ENCODE peak calls at places on chromosome 22, in seven cellular contexts. One of them, this sample, is unnamed.

GRCh38 chr22:23285734-23286133 is 105.4 kb downstream of the BCR start:
- DNase-seq in transverse colon: no peak
- DNase-seq in effector memory CD4-positive, alpha-beta T cell: no peak
- DNase-seq in ovary: no peak
- DNase-seq in cardiac fibroblast: peak; percentile 27
- DNase-seq in H1: no peak
- DNase-seq in astrocyte of the cerebellum: no peak
- DNase-seq in this sample: no peak

GRCh38 chr22:31093090-31093850 is 12.2 kb downstream of the SMTN start:
- DNase-seq in astrocyte of the cerebellum: no peak
- DNase-seq in ovary: peak; percentile 60
- DNase-seq in transverse colon: peak; percentile 59
- DNase-seq in effector memory CD4-positive, alpha-beta T cell: no peak
- DNase-seq in cardiac fibroblast: no peak
- DNase-seq in H1: no peak
- DNase-seq in this sample: no peak

GRCh38 chr22:22710719-22711531 is 66.5 kb downstream of the GGTLC2 start:
- DNase-seq in H1: no peak
- DNase-seq in transverse colon: peak; percentile 77
- DNase-seq in cardiac fibroblast: peak; percentile 51
- DNase-seq in ovary: peak; percentile 57
- DNase-seq in astrocyte of the cerebellum: no peak
- DNase-seq in effector memory CD4-positive, alpha-beta T cell: peak; percentile 70
- DNase-seq in this sample: peak; percentile 24

GRCh38 chr22:49632199-49633009 is 195.3 kb downstream of the BRD1 start:
- DNase-seq in astrocyte of the cerebellum: peak; percentile 12
- DNase-seq in ovary: peak; percentile 61
- DNase-seq in H1: peak; percentile 39
- DNase-seq in effector memory CD4-positive, alpha-beta T cell: no peak
- DNase-seq in transverse colon: peak; percentile 37
- DNase-seq in cardiac fibroblast: peak; percentile 52
- DNase-seq in this sample: no peak

GRCh38 chr22:44430716-44431115 is 67.3 kb downstream of the RTL6 start:
- DNase-seq in effector memory CD4-positive, alpha-beta T cell: no peak
- DNase-seq in ovary: no peak
- DNase-seq in astrocyte of the cerebellum: no peak
- DNase-seq in transverse colon: no peak
- DNase-seq in H1: no peak
- DNase-seq in cardiac fibroblast: no peak
- DNase-seq in this sample: no peak

GRCh38 chr22:43289551-43289963 is 53.6 kb downstream of the SCUBE1 start:
- DNase-seq in astrocyte of the cerebellum: no peak
- DNase-seq in cardiac fibroblast: no peak
- DNase-seq in effector memory CD4-positive, alpha-beta T cell: no peak
- DNase-seq in H1: no peak
- DNase-seq in ovary: peak; percentile 46
- DNase-seq in transverse colon: no peak
- DNase-seq in this sample: no peak

GRCh38 chr22:45163074-45163416 is 680 bp upstream of the NUP50 start:
- DNase-seq in transverse colon: peak; percentile 26
- DNase-seq in astrocyte of the cerebellum: no peak
- DNase-seq in cardiac fibroblast: peak; percentile 56
- DNase-seq in H1: no peak
- DNase-seq in ovary: no peak
- DNase-seq in effector memory CD4-positive, alpha-beta T cell: no peak
- DNase-seq in this sample: no peak

GRCh38 chr22:25334091-25334490 is 114.7 kb downstream of the CRYBB2 start:
- DNase-seq in ovary: no peak
- DNase-seq in astrocyte of the cerebellum: no peak
- DNase-seq in H1: no peak
- DNase-seq in cardiac fibroblast: peak; percentile 21
- DNase-seq in effector memory CD4-positive, alpha-beta T cell: no peak
- DNase-seq in transverse colon: peak; percentile 64
- DNase-seq in this sample: peak; percentile 53

GRCh38 chr22:23183107-23183698 is 2.9 kb downstream of the BCR start:
- DNase-seq in cardiac fibroblast: peak; percentile 74
- DNase-seq in astrocyte of the cerebellum: peak; percentile 36
- DNase-seq in ovary: peak; percentile 51
- DNase-seq in transverse colon: peak; percentile 52
- DNase-seq in H1: peak; percentile 39
- DNase-seq in effector memory CD4-positive, alpha-beta T cell: no peak
- DNase-seq in this sample: peak; percentile 34

GRCh38 chr22:30572840-30573593 is 1.4 kb downstream of the GAL3ST1 start:
- DNase-seq in ovary: no peak
- DNase-seq in effector memory CD4-positive, alpha-beta T cell: no peak
- DNase-seq in astrocyte of the cerebellum: no peak
- DNase-seq in cardiac fibroblast: no peak
- DNase-seq in H1: no peak
- DNase-seq in transverse colon: peak; percentile 66
- DNase-seq in this sample: no peak

GRCh38 chr22:44260216-44261035 is 52.3 kb downstream of the SHISAL1 start:
- DNase-seq in astrocyte of the cerebellum: no peak
- DNase-seq in cardiac fibroblast: no peak
- DNase-seq in transverse colon: no peak
- DNase-seq in effector memory CD4-positive, alpha-beta T cell: no peak
- DNase-seq in ovary: peak; percentile 3
- DNase-seq in H1: no peak
- DNase-seq in this sample: no peak

GRCh38 chr22:35299217-35299716 is 427 bp upstream of the TOM1 start:
- DNase-seq in astrocyte of the cerebellum: no peak
- DNase-seq in ovary: no peak
- DNase-seq in effector memory CD4-positive, alpha-beta T cell: no peak
- DNase-seq in transverse colon: no peak
- DNase-seq in H1: no peak
- DNase-seq in cardiac fibroblast: peak; percentile 16
- DNase-seq in this sample: no peak

GRCh38 chr22:35376728-35377472 is 4.0 kb upstream of the HMOX1 start:
- DNase-seq in effector memory CD4-positive, alpha-beta T cell: no peak
- DNase-seq in ovary: peak; percentile 98
- DNase-seq in H1: peak; percentile 94
- DNase-seq in cardiac fibroblast: peak; percentile 99
- DNase-seq in transverse colon: peak; percentile 94
- DNase-seq in astrocyte of the cerebellum: peak; percentile 95
- DNase-seq in this sample: peak; percentile 69

GRCh38 chr22:32815943-32816342 is 14.4 kb downstream of the TIMP3 start:
- DNase-seq in ovary: no peak
- DNase-seq in transverse colon: no peak
- DNase-seq in cardiac fibroblast: no peak
- DNase-seq in H1: no peak
- DNase-seq in effector memory CD4-positive, alpha-beta T cell: no peak
- DNase-seq in astrocyte of the cerebellum: no peak
- DNase-seq in this sample: no peak

GRCh38 chr22:32531955-32532818 is 57.6 kb downstream of the FBXO7 start:
- DNase-seq in cardiac fibroblast: peak; percentile 84
- DNase-seq in ovary: peak; percentile 42
- DNase-seq in astrocyte of the cerebellum: no peak
- DNase-seq in transverse colon: peak; percentile 51
- DNase-seq in effector memory CD4-positive, alpha-beta T cell: no peak
- DNase-seq in H1: peak; percentile 62
- DNase-seq in this sample: no peak

GRCh38 chr22:49587421-49587820 is 240.3 kb downstream of the BRD1 start:
- DNase-seq in transverse colon: peak; percentile 1
- DNase-seq in cardiac fibroblast: no peak
- DNase-seq in H1: no peak
- DNase-seq in astrocyte of the cerebellum: no peak
- DNase-seq in effector memory CD4-positive, alpha-beta T cell: no peak
- DNase-seq in ovary: no peak
- DNase-seq in this sample: no peak

GRCh38 chr22:24841261-24841660 is 35.2 kb downstream of the SGSM1 start:
- DNase-seq in ovary: no peak
- DNase-seq in H1: no peak
- DNase-seq in effector memory CD4-positive, alpha-beta T cell: no peak
- DNase-seq in astrocyte of the cerebellum: no peak
- DNase-seq in transverse colon: peak; percentile 26
- DNase-seq in cardiac fibroblast: no peak
- DNase-seq in this sample: no peak

GRCh38 chr22:24503137-24503850 is 8.2 kb downstream of the UPB1 start:
- DNase-seq in ovary: peak; percentile 51
- DNase-seq in transverse colon: peak; percentile 61
- DNase-seq in effector memory CD4-positive, alpha-beta T cell: peak; percentile 35
- DNase-seq in H1: no peak
- DNase-seq in astrocyte of the cerebellum: peak; percentile 33
- DNase-seq in cardiac fibroblast: peak; percentile 68
- DNase-seq in this sample: peak; percentile 44

GRCh38 chr22:23380230-23380573 is 199.9 kb downstream of the IGLL1 start:
- DNase-seq in astrocyte of the cerebellum: no peak
- DNase-seq in H1: no peak
- DNase-seq in ovary: no peak
- DNase-seq in transverse colon: no peak
- DNase-seq in effector memory CD4-positive, alpha-beta T cell: no peak
- DNase-seq in cardiac fibroblast: no peak
- DNase-seq in this sample: no peak

GRCh38 chr22:11066458-11067285 is 4461.3 kb upstream of the OR11H1 start:
- DNase-seq in H1: no peak
- DNase-seq in transverse colon: no peak
- DNase-seq in effector memory CD4-positive, alpha-beta T cell: no peak
- DNase-seq in astrocyte of the cerebellum: no peak
- DNase-seq in cardiac fibroblast: no peak
- DNase-seq in ovary: peak; percentile 28
- DNase-seq in this sample: no peak

GRCh38 chr22:23305321-23305910 is 125.1 kb downstream of the BCR start:
- DNase-seq in effector memory CD4-positive, alpha-beta T cell: no peak
- DNase-seq in astrocyte of the cerebellum: peak; percentile 16
- DNase-seq in cardiac fibroblast: peak; percentile 72
- DNase-seq in ovary: peak; percentile 50
- DNase-seq in transverse colon: no peak
- DNase-seq in H1: no peak
- DNase-seq in this sample: no peak

GRCh38 chr22:30287626-30288413 is 1.5 kb downstream of the CASTOR1 start:
- DNase-seq in ovary: peak; percentile 91
- DNase-seq in cardiac fibroblast: peak; percentile 97
- DNase-seq in transverse colon: peak; percentile 90
- DNase-seq in H1: peak; percentile 87
- DNase-seq in astrocyte of the cerebellum: peak; percentile 87
- DNase-seq in effector memory CD4-positive, alpha-beta T cell: peak; percentile 78
- DNase-seq in this sample: peak; percentile 91

DNA sequence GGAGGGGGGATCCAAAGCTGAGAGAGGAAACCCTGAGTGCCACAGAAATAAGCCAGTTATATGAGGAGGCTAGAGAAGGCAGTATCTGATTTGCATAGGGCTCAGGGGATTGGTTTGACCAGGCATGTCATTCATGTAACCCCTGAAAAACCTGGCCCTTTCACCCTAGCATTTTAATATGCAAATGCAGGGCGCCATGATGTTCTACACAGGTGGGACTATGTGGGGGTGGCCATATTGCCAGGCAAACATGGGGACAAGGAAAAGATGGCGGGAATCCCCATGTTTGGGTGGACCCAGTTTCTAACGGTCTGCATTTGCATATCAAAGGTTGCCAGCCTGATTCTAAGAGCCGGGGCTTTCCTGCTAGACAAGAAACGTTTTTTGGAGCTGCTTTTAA is 27.2 kb downstream of the CSF2RB start:
- DNase-seq in effector memory CD4-positive, alpha-beta T cell: no peak
- DNase-seq in cardiac fibroblast: no peak
- DNase-seq in transverse colon: peak; percentile 34
- DNase-seq in ovary: no peak
- DNase-seq in H1: no peak
- DNase-seq in astrocyte of the cerebellum: no peak
- DNase-seq in this sample: no peak
- H3K4me3 ChIP-seq in effector memory CD4-positive, alpha-beta T cell: no peak overlapping the region
- H3K4me3 ChIP-seq in cardiac fibroblast: no peak overlapping the region
- H3K4me3 ChIP-seq in transverse colon: no peak overlapping the region
- H3K4me3 ChIP-seq in ovary: no peak overlapping the region
- H3K4me3 ChIP-seq in H1: no peak overlapping the region
- H3K4me3 ChIP-seq in astrocyte of the cerebellum: no peak overlapping the region
- H3K4me3 ChIP-seq in this sample: no peak overlapping the region

GRCh38 chr22:40107756-40108437 is 69.8 kb upstream of the TNRC6B start:
- DNase-seq in transverse colon: peak; percentile 12
- DNase-seq in cardiac fibroblast: peak; percentile 47
- DNase-seq in ovary: no peak
- DNase-seq in astrocyte of the cerebellum: no peak
- DNase-seq in effector memory CD4-positive, alpha-beta T cell: no peak
- DNase-seq in H1: no peak
- DNase-seq in this sample: no peak
- H3K4me3 ChIP-seq in transverse colon: peak overlapping the region; percentile 31
- H3K4me3 ChIP-seq in cardiac fibroblast: no peak overlapping the region
- H3K4me3 ChIP-seq in ovary: peak overlapping the region; percentile 0
- H3K4me3 ChIP-seq in astrocyte of the cerebellum: no peak overlapping the region
- H3K4me3 ChIP-seq in effector memory CD4-positive, alpha-beta T cell: peak overlapping the region; percentile 45
- H3K4me3 ChIP-seq in H1: no peak overlapping the region
- H3K4me3 ChIP-seq in this sample: peak overlapping the region; percentile 5

GRCh38 chr22:40594924-40595323 is 41.6 kb downstream of the MRTFA start:
- DNase-seq in effector memory CD4-positive, alpha-beta T cell: no peak
- DNase-seq in transverse colon: no peak
- DNase-seq in H1: no peak
- DNase-seq in ovary: no peak
- DNase-seq in astrocyte of the cerebellum: no peak
- DNase-seq in cardiac fibroblast: no peak
- DNase-seq in this sample: no peak
- H3K4me3 ChIP-seq in effector memory CD4-positive, alpha-beta T cell: no peak overlapping the region
- H3K4me3 ChIP-seq in transverse colon: no peak overlapping the region
- H3K4me3 ChIP-seq in H1: no peak overlapping the region
- H3K4me3 ChIP-seq in ovary: no peak overlapping the region
- H3K4me3 ChIP-seq in astrocyte of the cerebellum: no peak overlapping the region
- H3K4me3 ChIP-seq in cardiac fibroblast: no peak overlapping the region
- H3K4me3 ChIP-seq in this sample: no peak overlapping the region

GRCh38 chr22:28882878-28883656 is at the start of gene ZNRF3:
- DNase-seq in effector memory CD4-positive, alpha-beta T cell: peak; percentile 87
- DNase-seq in cardiac fibroblast: peak; percentile 97
- DNase-seq in transverse colon: peak; percentile 95
- DNase-seq in H1: peak; percentile 79
- DNase-seq in ovary: peak; percentile 94
- DNase-seq in astrocyte of the cerebellum: peak; percentile 78
- DNase-seq in this sample: peak; percentile 85

GRCh38 chr22:28885939-28886338 is 2.6 kb downstream of the ZNRF3 start:
- DNase-seq in cardiac fibroblast: no peak
- DNase-seq in effector memory CD4-positive, alpha-beta T cell: no peak
- DNase-seq in ovary: no peak
- DNase-seq in astrocyte of the cerebellum: no peak
- DNase-seq in H1: no peak
- DNase-seq in transverse colon: peak; percentile 49
- DNase-seq in this sample: no peak

GRCh38 chr22:28883917-28884753 is 763 bp downstream of the ZNRF3 start:
- DNase-seq in cardiac fibroblast: peak; percentile 50
- DNase-seq in astrocyte of the cerebellum: no peak
- DNase-seq in effector memory CD4-positive, alpha-beta T cell: peak; percentile 16
- DNase-seq in H1: no peak
- DNase-seq in transverse colon: peak; percentile 42
- DNase-seq in ovary: peak; percentile 55
- DNase-seq in this sample: no peak

GRCh38 chr22:28883657-28883916 is 215 bp downstream of the ZNRF3 start:
- DNase-seq in ovary: no peak
- DNase-seq in transverse colon: no peak
- DNase-seq in effector memory CD4-positive, alpha-beta T cell: no peak
- DNase-seq in cardiac fibroblast: no peak
- DNase-seq in astrocyte of the cerebellum: no peak
- DNase-seq in H1: no peak
- DNase-seq in this sample: no peak

DNA sequence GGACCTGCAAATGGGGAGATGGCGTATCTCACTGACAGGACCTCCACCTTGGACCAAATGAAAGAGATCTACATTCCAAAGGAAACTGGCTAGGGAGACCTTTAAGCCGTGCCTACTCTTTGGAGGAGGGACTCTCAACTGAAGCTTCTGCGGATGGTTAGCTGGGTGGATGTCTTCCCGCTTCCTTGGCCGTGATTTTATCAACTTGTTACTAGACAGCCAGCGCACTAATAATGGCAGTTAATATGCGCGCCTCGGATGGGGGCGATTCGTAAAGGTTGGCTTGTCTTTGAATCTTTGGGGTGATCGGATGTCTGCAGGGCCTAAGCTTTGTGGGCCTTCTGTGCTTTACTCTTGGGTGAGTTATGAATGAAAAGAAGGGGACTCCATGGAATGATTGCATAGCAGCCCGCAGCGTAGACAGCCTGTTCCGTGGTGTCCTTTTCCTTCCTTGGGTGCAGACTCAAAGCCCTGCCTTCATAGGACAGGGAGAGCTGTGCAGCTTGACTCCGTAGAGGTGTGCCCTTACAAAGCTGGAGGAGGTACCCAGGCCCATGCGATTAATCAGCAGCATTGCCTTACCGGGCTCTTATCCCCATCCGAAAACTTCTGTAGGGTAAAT is 1.5 kb downstream of the ZNRF3 start:
- DNase-seq in ovary: no peak
- DNase-seq in astrocyte of the cerebellum: no peak
- DNase-seq in effector memory CD4-positive, alpha-beta T cell: no peak
- DNase-seq in H1: no peak
- DNase-seq in cardiac fibroblast: no peak
- DNase-seq in transverse colon: no peak
- DNase-seq in this sample: no peak
- H3K4me3 ChIP-seq in ovary: peak overlapping the region; percentile 62
- H3K4me3 ChIP-seq in astrocyte of the cerebellum: peak overlapping the region; percentile 64
- H3K4me3 ChIP-seq in effector memory CD4-positive, alpha-beta T cell: peak overlapping the region; percentile 32
- H3K4me3 ChIP-seq in H1: peak overlapping the region; percentile 68
- H3K4me3 ChIP-seq in cardiac fibroblast: peak overlapping the region; percentile 56
- H3K4me3 ChIP-seq in transverse colon: peak overlapping the region; percentile 90
- H3K4me3 ChIP-seq in this sample: peak overlapping the region; percentile 53

This sample was measured in Jurkat, Clone E6-1.